ENCODE peak calls at places on chromosome 20, in ten cellular contexts. J, H, I, T, F, N, Y, M, C and L are unnamed samples.

GRCh38 chr20:1526896-1527295 is 30.6 kb downstream of the SIRPD start:
- DNase-seq in I (no peak), F (no peak), H (no peak), M (no peak), N (no peak), J (no peak), Y (no peak), C (no peak), T (no peak), L (no peak)

GRCh38 chr20:18657575-18657974 is 69.7 kb downstream of the DTD1 start:
- DNase-seq in T (peak; percentile 84), N (no peak), Y (no peak), F (no peak), C (peak; percentile 30), I (no peak), M (peak; percentile 13), J (no peak), H (no peak), L (no peak)

GRCh38 chr20:37345339-37346231 is at the start of gene SRC:
- DNase-seq in J (peak; percentile 91), C (peak; percentile 44), Y (peak; percentile 39), H (peak; percentile 87), F (no peak), M (peak; percentile 70), T (peak; percentile 70), I (no peak), N (peak; percentile 7), L (peak; percentile 61)

GRCh38 chr20:54231006-54231405 is 23.1 kb downstream of the PFDN4 start:
- DNase-seq in F (no peak), J (no peak), H (no peak), T (no peak), C (no peak), I (no peak), N (no peak), M (no peak), Y (no peak), L (no peak)

GRCh38 chr20:52342913-52343312 is 151.3 kb upstream of the ZFP64 start:
- DNase-seq in J (no peak), M (no peak), F (no peak), I (no peak), H (no peak), C (no peak), T (no peak), N (no peak), Y (no peak), L (no peak)

GRCh38 chr20:59176812-59177211 is 13.2 kb downstream of the ZNF831 start:
- DNase-seq in I (no peak), T (no peak), F (no peak), H (no peak), N (no peak), C (no peak), Y (no peak), M (no peak), J (peak; percentile 33), L (no peak)

GRCh38 chr20:40578961-40579360 is 110.1 kb downstream of the MAFB start:
- DNase-seq in H (no peak), Y (no peak), F (no peak), T (no peak), J (no peak), I (no peak), C (no peak), N (no peak), M (no peak), L (no peak)

GRCh38 chr20:46013826-46014516 is 5.3 kb downstream of the MMP9 start:
- DNase-seq in N (peak; percentile 59), J (peak; percentile 95), T (no peak), Y (no peak), C (peak; percentile 35), M (no peak), H (peak; percentile 84), F (no peak), I (peak; percentile 56), L (no peak)

GRCh38 chr20:32583581-32584045 is 1.5 kb downstream of the NOL4L start:
- DNase-seq in N (no peak), J (peak; percentile 69), Y (no peak), I (no peak), T (no peak), F (no peak), M (no peak), C (no peak), H (peak; percentile 81), L (no peak)

GRCh38 chr20:5841492-5841891 is 91.3 kb downstream of the SHLD1 start:
- DNase-seq in J (no peak), H (no peak), F (no peak), I (no peak), T (no peak), Y (no peak), C (no peak), M (no peak), N (no peak), L (no peak)

GRCh38 chr20:43040427-43040826 is 149.3 kb downstream of the PTPRT start:
- DNase-seq in J (peak; percentile 91), I (no peak), N (no peak), Y (no peak), C (no peak), F (no peak), T (no peak), M (no peak), H (peak; percentile 63), L (no peak)

GRCh38 chr20:60636417-60636816 is 615.6 kb upstream of the CDH4 start:
- DNase-seq in T (no peak), F (no peak), N (no peak), H (no peak), M (no peak), J (no peak), I (no peak), C (no peak), Y (no peak), L (no peak)

GRCh38 chr20:47125553-47126373 is 230.7 kb downstream of the ZMYND8 start:
- DNase-seq in I (no peak), H (no peak), C (peak; percentile 95), J (peak; percentile 56), Y (no peak), M (no peak), N (no peak), T (peak; percentile 64), F (no peak), L (no peak)

GRCh38 chr20:11195899-11196558 is 522.2 kb upstream of the JAG1 start:
- DNase-seq in Y (no peak), H (no peak), C (peak; percentile 92), I (no peak), F (no peak), T (peak; percentile 70), J (no peak), M (peak; percentile 74), N (no peak), L (no peak)

GRCh38 chr20:50526403-50526989 is 16.3 kb downstream of the PTPN1 start:
- DNase-seq in M (no peak), I (no peak), C (no peak), F (no peak), Y (no peak), H (no peak), N (no peak), T (no peak), J (no peak), L (no peak)
- TF ChIP-seq CTCF in M (no peak), I (no peak), C (no peak), F (no peak), Y (no peak), H (no peak), N (no peak), T (no peak), J (no peak), L (no peak)

GRCh38 chr20:62376112-62377063 is 9.3 kb upstream of the LAMA5 start:
- DNase-seq in F (no peak), T (peak; percentile 49), I (no peak), Y (peak; percentile 78), C (peak; percentile 56), M (peak; percentile 45), J (peak; percentile 96), H (peak; percentile 91), N (no peak), L (no peak)
- TF ChIP-seq CTCF in F (peak; percentile 63), T (peak; percentile 49), I (peak; percentile 29), Y (peak; percentile 97), C (peak; percentile 73), M (no peak), J (peak; percentile 83), H (peak; percentile 60), N (no peak), L (peak; percentile 42)

DNA sequence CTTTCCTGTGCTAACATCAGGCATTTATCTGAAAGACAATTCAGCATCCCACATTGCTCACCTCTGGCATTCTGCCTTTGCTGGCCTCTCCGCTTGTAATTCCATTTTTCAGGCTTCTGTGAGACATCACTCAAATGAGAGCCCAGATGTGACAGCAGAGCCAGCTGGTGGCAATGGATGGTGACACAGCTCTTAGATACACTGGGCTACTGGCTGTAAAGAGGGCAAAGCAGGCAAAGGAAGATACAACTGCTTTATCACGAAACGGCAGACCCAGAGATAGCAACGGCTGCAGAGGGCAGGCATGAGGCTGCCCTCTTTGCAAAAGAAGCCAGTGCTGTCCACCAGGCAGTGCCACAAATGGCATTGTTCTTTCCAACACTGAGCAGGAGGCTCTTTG is 329.8 kb downstream of the KIF16B start:
- DNase-seq in T (no peak), I (no peak), F (no peak), N (no peak), J (peak; percentile 40), Y (no peak), M (no peak), H (no peak), C (no peak), L (no peak)
- TF ChIP-seq CTCF in T (no peak), I (no peak), F (no peak), N (no peak), J (peak; percentile 14), Y (no peak), M (no peak), H (no peak), C (no peak), L (no peak)

DNA sequence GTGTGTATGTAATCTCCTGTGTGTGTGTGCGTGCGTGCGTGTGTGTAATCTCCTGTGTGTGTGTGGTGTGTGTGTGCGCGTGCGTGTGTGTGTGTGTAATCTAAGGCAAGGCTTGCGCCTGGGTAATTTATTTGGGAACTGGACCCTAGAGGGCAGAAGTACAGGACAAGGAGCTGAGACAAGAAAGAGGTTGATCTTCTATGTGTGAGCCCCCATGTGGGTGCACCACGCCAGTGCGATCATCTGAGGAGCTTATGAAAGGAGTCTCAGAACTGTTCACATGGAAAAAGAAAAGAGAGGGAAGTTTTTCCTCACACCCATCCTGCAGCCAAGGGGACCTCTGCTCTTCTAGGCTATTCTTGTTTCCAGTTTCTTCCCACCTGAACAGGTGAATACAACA is 220.1 kb upstream of the GGTLC1 start:
- DNase-seq in J (peak; percentile 83), I (no peak), F (no peak), C (no peak), Y (no peak), T (no peak), M (no peak), N (no peak), H (no peak), L (no peak)
- TF ChIP-seq CTCF in J (peak; percentile 72), I (no peak), F (no peak), C (no peak), Y (peak; percentile 94), T (no peak), M (no peak), N (no peak), H (no peak), L (no peak)

GRCh38 chr20:48791014-48791413 is 36.8 kb downstream of the PREX1 start:
- DNase-seq in M (no peak), F (no peak), Y (no peak), J (no peak), I (no peak), T (peak; percentile 38), N (no peak), C (no peak), H (no peak), L (no peak)
- TF ChIP-seq CTCF in M (no peak), F (no peak), Y (no peak), J (no peak), I (no peak), T (no peak), N (peak; percentile 43), C (no peak), H (peak; percentile 7), L (no peak)

GRCh38 chr20:44651507-44652373 is at the start of gene ADA:
- DNase-seq in N (peak; percentile 19), M (peak; percentile 43), J (peak; percentile 87), C (peak; percentile 54), I (no peak), Y (no peak), F (no peak), H (peak; percentile 76), T (peak; percentile 38), L (no peak)
- TF ChIP-seq CTCF in N (no peak), M (no peak), J (peak; percentile 29), C (peak; percentile 2), I (no peak), Y (no peak), F (peak; percentile 3), H (no peak), T (peak; percentile 11), L (no peak)